ENCODE peak calls at places on chromosomes 2 and 18, in seven cellular contexts. One of them, this sample, is unnamed.

GRCh38 chr2:169397697-169398096 is 35.4 kb upstream of the LRP2 start:
- DNase-seq in tibial artery: no peak
- DNase-seq in GM06990: no peak
- DNase-seq in stimulated activated CD4-positive, alpha-beta T cell treated with anti-CD3 and anti-CD28 coated beads, Interleukin-1b, Interleukin-23, amount 100 ng/mL, for 1 hour: no peak
- DNase-seq in fibroblast of the aortic adventitia: peak
- DNase-seq in NCI-H1417: peak
- DNase-seq in non-pigmented ciliary epithelial cell: no peak
- DNase-seq in this sample: no peak

GRCh38 chr18:59686260-59686659 is 11.0 kb downstream of the CCBE1 start:
- DNase-seq in fibroblast of the aortic adventitia: no peak
- DNase-seq in non-pigmented ciliary epithelial cell: no peak
- DNase-seq in NCI-H1417: no peak
- DNase-seq in stimulated activated CD4-positive, alpha-beta T cell treated with anti-CD3 and anti-CD28 coated beads, Interleukin-1b, Interleukin-23, amount 100 ng/mL, for 1 hour: no peak
- DNase-seq in tibial artery: no peak
- DNase-seq in GM06990: no peak
- DNase-seq in this sample: no peak

GRCh38 chr2:112869258-112869842 is 32.8 kb upstream of the IL1B start:
- DNase-seq in stimulated activated CD4-positive, alpha-beta T cell treated with anti-CD3 and anti-CD28 coated beads, Interleukin-1b, Interleukin-23, amount 100 ng/mL, for 1 hour: no peak
- DNase-seq in non-pigmented ciliary epithelial cell: no peak
- DNase-seq in tibial artery: peak
- DNase-seq in NCI-H1417: peak
- DNase-seq in fibroblast of the aortic adventitia: peak
- DNase-seq in GM06990: no peak
- DNase-seq in this sample: peak

GRCh38 chr2:20935168-20935567 is 108.7 kb downstream of the APOB start:
- DNase-seq in NCI-H1417: no peak
- DNase-seq in fibroblast of the aortic adventitia: no peak
- DNase-seq in tibial artery: no peak
- DNase-seq in stimulated activated CD4-positive, alpha-beta T cell treated with anti-CD3 and anti-CD28 coated beads, Interleukin-1b, Interleukin-23, amount 100 ng/mL, for 1 hour: no peak
- DNase-seq in GM06990: no peak
- DNase-seq in non-pigmented ciliary epithelial cell: no peak
- DNase-seq in this sample: no peak

GRCh38 chr18:9181275-9181674 is 44.7 kb downstream of the ANKRD12 start:
- DNase-seq in non-pigmented ciliary epithelial cell: no peak
- DNase-seq in stimulated activated CD4-positive, alpha-beta T cell treated with anti-CD3 and anti-CD28 coated beads, Interleukin-1b, Interleukin-23, amount 100 ng/mL, for 1 hour: no peak
- DNase-seq in fibroblast of the aortic adventitia: no peak
- DNase-seq in NCI-H1417: no peak
- DNase-seq in tibial artery: no peak
- DNase-seq in GM06990: no peak
- DNase-seq in this sample: no peak

GRCh38 chr2:54945401-54946219 is 104.6 kb downstream of the RTN4 start:
- DNase-seq in NCI-H1417: no peak
- DNase-seq in stimulated activated CD4-positive, alpha-beta T cell treated with anti-CD3 and anti-CD28 coated beads, Interleukin-1b, Interleukin-23, amount 100 ng/mL, for 1 hour: no peak
- DNase-seq in tibial artery: peak
- DNase-seq in GM06990: peak
- DNase-seq in non-pigmented ciliary epithelial cell: no peak
- DNase-seq in fibroblast of the aortic adventitia: peak
- DNase-seq in this sample: peak

GRCh38 chr18:72692086-72692485 is 147.9 kb upstream of the CBLN2 start:
- DNase-seq in NCI-H1417: peak
- DNase-seq in GM06990: no peak
- DNase-seq in tibial artery: no peak
- DNase-seq in fibroblast of the aortic adventitia: no peak
- DNase-seq in stimulated activated CD4-positive, alpha-beta T cell treated with anti-CD3 and anti-CD28 coated beads, Interleukin-1b, Interleukin-23, amount 100 ng/mL, for 1 hour: no peak
- DNase-seq in non-pigmented ciliary epithelial cell: no peak
- DNase-seq in this sample: no peak

GRCh38 chr2:82781516-82781915 is 1677.6 kb downstream of the SUCLG1 start:
- DNase-seq in stimulated activated CD4-positive, alpha-beta T cell treated with anti-CD3 and anti-CD28 coated beads, Interleukin-1b, Interleukin-23, amount 100 ng/mL, for 1 hour: no peak
- DNase-seq in fibroblast of the aortic adventitia: no peak
- DNase-seq in non-pigmented ciliary epithelial cell: no peak
- DNase-seq in tibial artery: no peak
- DNase-seq in GM06990: no peak
- DNase-seq in NCI-H1417: no peak
- DNase-seq in this sample: no peak

GRCh38 chr2:108927405-108927804 is 61.6 kb downstream of the EDAR start:
- DNase-seq in NCI-H1417: no peak
- DNase-seq in tibial artery: no peak
- DNase-seq in non-pigmented ciliary epithelial cell: no peak
- DNase-seq in stimulated activated CD4-positive, alpha-beta T cell treated with anti-CD3 and anti-CD28 coated beads, Interleukin-1b, Interleukin-23, amount 100 ng/mL, for 1 hour: no peak
- DNase-seq in GM06990: no peak
- DNase-seq in fibroblast of the aortic adventitia: no peak
- DNase-seq in this sample: no peak

GRCh38 chr2:35428548-35428947 is 927.0 kb upstream of the CRIM1 start:
- DNase-seq in NCI-H1417: peak
- DNase-seq in tibial artery: no peak
- DNase-seq in non-pigmented ciliary epithelial cell: no peak
- DNase-seq in fibroblast of the aortic adventitia: no peak
- DNase-seq in stimulated activated CD4-positive, alpha-beta T cell treated with anti-CD3 and anti-CD28 coated beads, Interleukin-1b, Interleukin-23, amount 100 ng/mL, for 1 hour: no peak
- DNase-seq in GM06990: no peak
- DNase-seq in this sample: no peak

GRCh38 chr2:238061310-238062202 is 755 bp downstream of the SCLY start:
- DNase-seq in NCI-H1417: peak
- DNase-seq in fibroblast of the aortic adventitia: peak
- DNase-seq in GM06990: peak
- DNase-seq in non-pigmented ciliary epithelial cell: no peak
- DNase-seq in tibial artery: no peak
- DNase-seq in stimulated activated CD4-positive, alpha-beta T cell treated with anti-CD3 and anti-CD28 coated beads, Interleukin-1b, Interleukin-23, amount 100 ng/mL, for 1 hour: peak
- DNase-seq in this sample: peak

GRCh38 chr18:78138993-78139496 is 840.6 kb upstream of the SALL3 start:
- DNase-seq in tibial artery: no peak
- DNase-seq in stimulated activated CD4-positive, alpha-beta T cell treated with anti-CD3 and anti-CD28 coated beads, Interleukin-1b, Interleukin-23, amount 100 ng/mL, for 1 hour: no peak
- DNase-seq in NCI-H1417: peak
- DNase-seq in non-pigmented ciliary epithelial cell: no peak
- DNase-seq in fibroblast of the aortic adventitia: no peak
- DNase-seq in GM06990: no peak
- DNase-seq in this sample: no peak

GRCh38 chr2:181357979-181358378 is 99.2 kb upstream of the ITGA4 start:
- DNase-seq in stimulated activated CD4-positive, alpha-beta T cell treated with anti-CD3 and anti-CD28 coated beads, Interleukin-1b, Interleukin-23, amount 100 ng/mL, for 1 hour: no peak
- DNase-seq in non-pigmented ciliary epithelial cell: no peak
- DNase-seq in NCI-H1417: no peak
- DNase-seq in fibroblast of the aortic adventitia: no peak
- DNase-seq in tibial artery: no peak
- DNase-seq in GM06990: peak
- DNase-seq in this sample: no peak

GRCh38 chr2:128315122-128315828 is 3.4 kb downstream of the HS6ST1 start:
- DNase-seq in NCI-H1417: peak
- DNase-seq in fibroblast of the aortic adventitia: no peak
- DNase-seq in non-pigmented ciliary epithelial cell: no peak
- DNase-seq in GM06990: no peak
- DNase-seq in stimulated activated CD4-positive, alpha-beta T cell treated with anti-CD3 and anti-CD28 coated beads, Interleukin-1b, Interleukin-23, amount 100 ng/mL, for 1 hour: no peak
- DNase-seq in tibial artery: peak
- DNase-seq in this sample: peak

GRCh38 chr2:171159326-171160118 is 1.2 kb downstream of the TLK1 start:
- DNase-seq in stimulated activated CD4-positive, alpha-beta T cell treated with anti-CD3 and anti-CD28 coated beads, Interleukin-1b, Interleukin-23, amount 100 ng/mL, for 1 hour: peak
- DNase-seq in NCI-H1417: peak
- DNase-seq in tibial artery: no peak
- DNase-seq in non-pigmented ciliary epithelial cell: peak
- DNase-seq in fibroblast of the aortic adventitia: peak
- DNase-seq in GM06990: peak
- DNase-seq in this sample: peak

GRCh38 chr2:211436182-211436581 is 879.8 kb downstream of the CPS1 start:
- DNase-seq in stimulated activated CD4-positive, alpha-beta T cell treated with anti-CD3 and anti-CD28 coated beads, Interleukin-1b, Interleukin-23, amount 100 ng/mL, for 1 hour: no peak
- DNase-seq in tibial artery: no peak
- DNase-seq in NCI-H1417: no peak
- DNase-seq in GM06990: no peak
- DNase-seq in fibroblast of the aortic adventitia: no peak
- DNase-seq in non-pigmented ciliary epithelial cell: no peak
- DNase-seq in this sample: no peak

GRCh38 chr18:56709463-56709862 is 58.3 kb downstream of the WDR7 start:
- DNase-seq in NCI-H1417: no peak
- DNase-seq in tibial artery: no peak
- DNase-seq in fibroblast of the aortic adventitia: peak
- DNase-seq in GM06990: peak
- DNase-seq in non-pigmented ciliary epithelial cell: peak
- DNase-seq in stimulated activated CD4-positive, alpha-beta T cell treated with anti-CD3 and anti-CD28 coated beads, Interleukin-1b, Interleukin-23, amount 100 ng/mL, for 1 hour: no peak
- DNase-seq in this sample: peak

GRCh38 chr2:236544362-236544761 is 25.3 kb upstream of the ACKR3 start:
- DNase-seq in non-pigmented ciliary epithelial cell: no peak
- DNase-seq in NCI-H1417: no peak
- DNase-seq in stimulated activated CD4-positive, alpha-beta T cell treated with anti-CD3 and anti-CD28 coated beads, Interleukin-1b, Interleukin-23, amount 100 ng/mL, for 1 hour: no peak
- DNase-seq in GM06990: no peak
- DNase-seq in tibial artery: no peak
- DNase-seq in fibroblast of the aortic adventitia: no peak
- DNase-seq in this sample: no peak

GRCh38 chr18:22796069-22796468 is 137.1 kb upstream of the RBBP8 start:
- DNase-seq in GM06990: no peak
- DNase-seq in NCI-H1417: no peak
- DNase-seq in stimulated activated CD4-positive, alpha-beta T cell treated with anti-CD3 and anti-CD28 coated beads, Interleukin-1b, Interleukin-23, amount 100 ng/mL, for 1 hour: no peak
- DNase-seq in fibroblast of the aortic adventitia: no peak
- DNase-seq in tibial artery: no peak
- DNase-seq in non-pigmented ciliary epithelial cell: no peak
- DNase-seq in this sample: no peak

GRCh38 chr2:69375494-69376353 is 11.3 kb downstream of the GFPT1 start:
- DNase-seq in GM06990: no peak
- DNase-seq in NCI-H1417: peak
- DNase-seq in non-pigmented ciliary epithelial cell: no peak
- DNase-seq in fibroblast of the aortic adventitia: peak
- DNase-seq in tibial artery: no peak
- DNase-seq in stimulated activated CD4-positive, alpha-beta T cell treated with anti-CD3 and anti-CD28 coated beads, Interleukin-1b, Interleukin-23, amount 100 ng/mL, for 1 hour: no peak
- DNase-seq in this sample: no peak

GRCh38 chr2:9984861-9985480 is 33.5 kb downstream of the GRHL1 start:
- DNase-seq in stimulated activated CD4-positive, alpha-beta T cell treated with anti-CD3 and anti-CD28 coated beads, Interleukin-1b, Interleukin-23, amount 100 ng/mL, for 1 hour: no peak
- DNase-seq in non-pigmented ciliary epithelial cell: peak
- DNase-seq in tibial artery: no peak
- DNase-seq in fibroblast of the aortic adventitia: peak
- DNase-seq in NCI-H1417: no peak
- DNase-seq in GM06990: no peak
- DNase-seq in this sample: peak

GRCh38 chr2:7508220-7508943 is 591.2 kb downstream of the RNF144A start:
- DNase-seq in non-pigmented ciliary epithelial cell: no peak
- DNase-seq in tibial artery: no peak
- DNase-seq in NCI-H1417: peak
- DNase-seq in fibroblast of the aortic adventitia: no peak
- DNase-seq in GM06990: no peak
- DNase-seq in stimulated activated CD4-positive, alpha-beta T cell treated with anti-CD3 and anti-CD28 coated beads, Interleukin-1b, Interleukin-23, amount 100 ng/mL, for 1 hour: no peak
- DNase-seq in this sample: no peak

GRCh38 chr2:100381240-100381639 is 36.2 kb downstream of the CHST10 start:
- DNase-seq in tibial artery: peak
- DNase-seq in NCI-H1417: peak
- DNase-seq in stimulated activated CD4-positive, alpha-beta T cell treated with anti-CD3 and anti-CD28 coated beads, Interleukin-1b, Interleukin-23, amount 100 ng/mL, for 1 hour: peak
- DNase-seq in fibroblast of the aortic adventitia: peak
- DNase-seq in non-pigmented ciliary epithelial cell: peak
- DNase-seq in GM06990: peak
- DNase-seq in this sample: peak

GRCh38 chr18:13811993-13812392 is 12.0 kb upstream of the MC5R start:
- DNase-seq in non-pigmented ciliary epithelial cell: no peak
- DNase-seq in stimulated activated CD4-positive, alpha-beta T cell treated with anti-CD3 and anti-CD28 coated beads, Interleukin-1b, Interleukin-23, amount 100 ng/mL, for 1 hour: no peak
- DNase-seq in NCI-H1417: no peak
- DNase-seq in tibial artery: no peak
- DNase-seq in GM06990: no peak
- DNase-seq in fibroblast of the aortic adventitia: no peak
- DNase-seq in this sample: no peak

GRCh38 chr18:61400016-61400630 is 66.9 kb downstream of the CDH20 start:
- DNase-seq in GM06990: no peak
- DNase-seq in fibroblast of the aortic adventitia: peak
- DNase-seq in non-pigmented ciliary epithelial cell: no peak
- DNase-seq in tibial artery: no peak
- DNase-seq in stimulated activated CD4-positive, alpha-beta T cell treated with anti-CD3 and anti-CD28 coated beads, Interleukin-1b, Interleukin-23, amount 100 ng/mL, for 1 hour: no peak
- DNase-seq in NCI-H1417: peak
- DNase-seq in this sample: no peak

GRCh38 chr2:19989681-19990415 is at the start of gene WDR35:
- DNase-seq in tibial artery: peak
- DNase-seq in non-pigmented ciliary epithelial cell: peak
- DNase-seq in GM06990: peak
- DNase-seq in NCI-H1417: peak
- DNase-seq in fibroblast of the aortic adventitia: peak
- DNase-seq in stimulated activated CD4-positive, alpha-beta T cell treated with anti-CD3 and anti-CD28 coated beads, Interleukin-1b, Interleukin-23, amount 100 ng/mL, for 1 hour: peak
- DNase-seq in this sample: peak

GRCh38 chr18:27860701-27861107 is 316.2 kb downstream of the CDH2 start:
- DNase-seq in stimulated activated CD4-positive, alpha-beta T cell treated with anti-CD3 and anti-CD28 coated beads, Interleukin-1b, Interleukin-23, amount 100 ng/mL, for 1 hour: no peak
- DNase-seq in GM06990: no peak
- DNase-seq in tibial artery: no peak
- DNase-seq in fibroblast of the aortic adventitia: peak
- DNase-seq in non-pigmented ciliary epithelial cell: peak
- DNase-seq in NCI-H1417: no peak
- DNase-seq in this sample: no peak

GRCh38 chr2:84527137-84528129 is 11.1 kb downstream of the DNAH6 start:
- DNase-seq in NCI-H1417: no peak
- DNase-seq in stimulated activated CD4-positive, alpha-beta T cell treated with anti-CD3 and anti-CD28 coated beads, Interleukin-1b, Interleukin-23, amount 100 ng/mL, for 1 hour: no peak
- DNase-seq in fibroblast of the aortic adventitia: peak
- DNase-seq in GM06990: no peak
- DNase-seq in tibial artery: no peak
- DNase-seq in non-pigmented ciliary epithelial cell: no peak
- DNase-seq in this sample: no peak

GRCh38 chr2:72109291-72109690 is 38.4 kb downstream of the CYP26B1 start:
- DNase-seq in NCI-H1417: no peak
- DNase-seq in stimulated activated CD4-positive, alpha-beta T cell treated with anti-CD3 and anti-CD28 coated beads, Interleukin-1b, Interleukin-23, amount 100 ng/mL, for 1 hour: no peak
- DNase-seq in non-pigmented ciliary epithelial cell: no peak
- DNase-seq in GM06990: no peak
- DNase-seq in fibroblast of the aortic adventitia: no peak
- DNase-seq in tibial artery: peak
- DNase-seq in this sample: no peak

GRCh38 chr2:17557596-17557995 is 17.1 kb downstream of the VSNL1 start:
- DNase-seq in tibial artery: no peak
- DNase-seq in fibroblast of the aortic adventitia: no peak
- DNase-seq in GM06990: no peak
- DNase-seq in NCI-H1417: no peak
- DNase-seq in stimulated activated CD4-positive, alpha-beta T cell treated with anti-CD3 and anti-CD28 coated beads, Interleukin-1b, Interleukin-23, amount 100 ng/mL, for 1 hour: no peak
- DNase-seq in non-pigmented ciliary epithelial cell: no peak
- DNase-seq in this sample: no peak

GRCh38 chr18:54086863-54087262 is 137.6 kb downstream of the MBD2 start:
- DNase-seq in non-pigmented ciliary epithelial cell: no peak
- DNase-seq in GM06990: no peak
- DNase-seq in stimulated activated CD4-positive, alpha-beta T cell treated with anti-CD3 and anti-CD28 coated beads, Interleukin-1b, Interleukin-23, amount 100 ng/mL, for 1 hour: no peak
- DNase-seq in fibroblast of the aortic adventitia: no peak
- DNase-seq in NCI-H1417: no peak
- DNase-seq in tibial artery: no peak
- DNase-seq in this sample: no peak

GRCh38 chr2:198441876-198442275 is 637.5 kb downstream of the PLCL1 start:
- DNase-seq in stimulated activated CD4-positive, alpha-beta T cell treated with anti-CD3 and anti-CD28 coated beads, Interleukin-1b, Interleukin-23, amount 100 ng/mL, for 1 hour: no peak
- DNase-seq in GM06990: no peak
- DNase-seq in non-pigmented ciliary epithelial cell: peak
- DNase-seq in fibroblast of the aortic adventitia: no peak
- DNase-seq in NCI-H1417: no peak
- DNase-seq in tibial artery: no peak
- DNase-seq in this sample: no peak

GRCh38 chr2:159077869-159078268 is 109.4 kb downstream of the TANC1 start:
- DNase-seq in GM06990: no peak
- DNase-seq in NCI-H1417: no peak
- DNase-seq in tibial artery: no peak
- DNase-seq in non-pigmented ciliary epithelial cell: no peak
- DNase-seq in fibroblast of the aortic adventitia: no peak
- DNase-seq in stimulated activated CD4-positive, alpha-beta T cell treated with anti-CD3 and anti-CD28 coated beads, Interleukin-1b, Interleukin-23, amount 100 ng/mL, for 1 hour: no peak
- DNase-seq in this sample: no peak

GRCh38 chr2:178123163-178123562 is 10.9 kb downstream of the RBM45 start:
- DNase-seq in non-pigmented ciliary epithelial cell: no peak
- DNase-seq in fibroblast of the aortic adventitia: no peak
- DNase-seq in stimulated activated CD4-positive, alpha-beta T cell treated with anti-CD3 and anti-CD28 coated beads, Interleukin-1b, Interleukin-23, amount 100 ng/mL, for 1 hour: no peak
- DNase-seq in tibial artery: no peak
- DNase-seq in GM06990: no peak
- DNase-seq in NCI-H1417: no peak
- DNase-seq in this sample: no peak

GRCh38 chr18:3055861-3056260 is 42.9 kb upstream of the LPIN2 start:
- DNase-seq in NCI-H1417: no peak
- DNase-seq in non-pigmented ciliary epithelial cell: no peak
- DNase-seq in fibroblast of the aortic adventitia: peak
- DNase-seq in tibial artery: no peak
- DNase-seq in GM06990: no peak
- DNase-seq in stimulated activated CD4-positive, alpha-beta T cell treated with anti-CD3 and anti-CD28 coated beads, Interleukin-1b, Interleukin-23, amount 100 ng/mL, for 1 hour: no peak
- DNase-seq in this sample: no peak

GRCh38 chr2:12819098-12819465 is 102.3 kb downstream of the TRIB2 start:
- DNase-seq in non-pigmented ciliary epithelial cell: peak
- DNase-seq in fibroblast of the aortic adventitia: peak
- DNase-seq in NCI-H1417: no peak
- DNase-seq in GM06990: no peak
- DNase-seq in stimulated activated CD4-positive, alpha-beta T cell treated with anti-CD3 and anti-CD28 coated beads, Interleukin-1b, Interleukin-23, amount 100 ng/mL, for 1 hour: no peak
- DNase-seq in tibial artery: peak
- DNase-seq in this sample: peak